ENCODE peak calls at places on chromosome 14, in five cellular contexts. C, U, A, J and F are unnamed samples.

GRCh38 chr14:80426686-80427085 is 215.4 kb upstream of the DIO2 start:
- DNase-seq in C (no peak), U (no peak), A (no peak), J (peak; percentile 58), F (no peak)

GRCh38 chr14:72948481-72949138 is 22.3 kb downstream of the DCAF4 start:
- DNase-seq in C (peak; percentile 33), U (peak; percentile 51), A (peak; percentile 26), J (peak; percentile 41), F (peak; percentile 38)

GRCh38 chr14:105180598-105181528 is at the start of gene NUDT14:
- DNase-seq in C (peak; percentile 40), U (peak; percentile 70), A (peak; percentile 76), J (peak; percentile 68), F (peak; percentile 87)

GRCh38 chr14:93708311-93708734 is 80.0 kb downstream of the PRIMA1 start:
- DNase-seq in C (no peak), U (no peak), A (no peak), J (no peak), F (no peak)

GRCh38 chr14:74543771-74544170 is 50.2 kb downstream of the ISCA2 start:
- DNase-seq in C (no peak), U (no peak), A (no peak), J (no peak), F (no peak)

GRCh38 chr14:78902010-78902623 is 731.9 kb downstream of the NRXN3 start:
- DNase-seq in C (peak; percentile 37), U (no peak), A (no peak), J (peak; percentile 11), F (no peak)

GRCh38 chr14:75609606-75610476 is 31.4 kb downstream of the FLVCR2 start:
- DNase-seq in C (no peak), U (no peak), A (no peak), J (no peak), F (no peak)

GRCh38 chr14:89178802-89179201 is 238.2 kb downstream of the FOXN3 start:
- DNase-seq in C (no peak), U (no peak), A (no peak), J (no peak), F (no peak)

GRCh38 chr14:106268013-106268727 is 741.8 kb downstream of the TMEM121 start:
- DNase-seq in C (no peak), U (peak; percentile 44), A (no peak), J (no peak), F (peak; percentile 85)

GRCh38 chr14:99731536-99732435 is 47.7 kb downstream of the CYP46A1 start:
- DNase-seq in C (no peak), U (no peak), A (no peak), J (no peak), F (no peak)

GRCh38 chr14:68814376-68815287 is 21.8 kb upstream of the ZFP36L1 start:
- DNase-seq in C (no peak), U (no peak), A (no peak), J (peak; percentile 11), F (no peak)

GRCh38 chr14:64686216-64686615 is 18.0 kb upstream of the PLEKHG3 start:
- DNase-seq in C (no peak), U (no peak), A (no peak), J (no peak), F (no peak)

GRCh38 chr14:85617799-85618198 is 87.9 kb downstream of the FLRT2 start:
- DNase-seq in C (no peak), U (no peak), A (no peak), J (no peak), F (no peak)

GRCh38 chr14:78997811-78998210 is 827.6 kb downstream of the NRXN3 start:
- DNase-seq in C (no peak), U (no peak), A (peak; percentile 66), J (no peak), F (no peak)

GRCh38 chr14:23694085-23694975 is 58.2 kb downstream of the DHRS2 start:
- DNase-seq in C (no peak), U (no peak), A (no peak), J (peak; percentile 22), F (no peak)

GRCh38 chr14:92154283-92154942 is 32.6 kb downstream of the CPSF2 start:
- DNase-seq in C (peak; percentile 77), U (no peak), A (no peak), J (no peak), F (no peak)

GRCh38 chr14:105368910-105369652 is 29.3 kb upstream of the TEX22 start:
- DNase-seq in C (no peak), U (no peak), A (no peak), J (no peak), F (no peak)

GRCh38 chr14:36524874-36525745 is 5.1 kb upstream of the NKX2-1 start:
- DNase-seq in C (peak; percentile 32), U (no peak), A (no peak), J (no peak), F (no peak)

GRCh38 chr14:88975926-88976325 is 151.5 kb downstream of the TTC8 start:
- DNase-seq in C (no peak), U (no peak), A (no peak), J (no peak), F (no peak)

GRCh38 chr14:87613856-87614255 is 379.1 kb downstream of the GALC start:
- DNase-seq in C (no peak), U (no peak), A (no peak), J (no peak), F (no peak)

GRCh38 chr14:68819260-68819691 is 26.4 kb upstream of the ZFP36L1 start:
- DNase-seq in C (no peak), U (no peak), A (no peak), J (peak; percentile 82), F (no peak)

GRCh38 chr14:101135796-101136742 is 232.5 kb upstream of the RTL1 start:
- DNase-seq in C (no peak), U (no peak), A (no peak), J (no peak), F (no peak)

GRCh38 chr14:101248840-101249675 is 312.2 kb upstream of the DIO3 start:
- DNase-seq in C (no peak), U (no peak), A (no peak), J (no peak), F (no peak)

GRCh38 chr14:103207038-103207403 is 83.8 kb downstream of the TNFAIP2 start:
- DNase-seq in C (peak; percentile 12), U (no peak), A (no peak), J (no peak), F (no peak)